ENCODE peak calls at places on chromosomes 1 and 21, in six cellular contexts. Z, U, C, V, J and G are unnamed samples. For H3K9me2, the result is how much of the 10 kb centered on the place peaks cover.

GRCh38 chr1:5267603-5268235 is 613.3 kb downstream of the AJAP1 start:
- DNase-seq in C (no peak), V (no peak), J (no peak), U (no peak), Z (no peak), G (no peak)

GRCh38 chr1:219988387-219988786 is 57.9 kb downstream of the EPRS1 start:
- DNase-seq in U (no peak), Z (no peak), J (no peak), C (no peak), V (peak), G (no peak)

GRCh38 chr1:64343105-64343960 is 126.6 kb upstream of the CACHD1 start:
- DNase-seq in U (peak), J (no peak), C (no peak), Z (peak), V (no peak), G (peak)

GRCh38 chr1:79376106-79376505 is 369.6 kb upstream of the ADGRL4 start:
- DNase-seq in J (no peak), C (no peak), U (peak), V (no peak), Z (no peak), G (no peak)

GRCh38 chr1:228668553-228669400 is 66.5 kb upstream of the RHOU start:
- DNase-seq in C (no peak), U (peak), Z (no peak), J (no peak), V (no peak), G (no peak)

GRCh38 chr21:42460391-42461184 is 35.4 kb downstream of the RSPH1 start:
- DNase-seq in U (no peak), J (peak), C (peak), Z (peak), V (peak), G (no peak)

GRCh38 chr1:43716559-43717281 is 9.4 kb downstream of the ST3GAL3 start:
- DNase-seq in C (no peak), U (no peak), Z (no peak), J (no peak), V (no peak), G (no peak)

GRCh38 chr1:115976062-115976899 is at the start of gene SLC22A15:
- DNase-seq in V (peak), C (peak), U (peak), Z (peak), J (peak), G (no peak)

GRCh38 chr21:44998621-44999427 is 59.0 kb downstream of the SLX9 start:
- DNase-seq in Z (no peak), V (no peak), C (no peak), U (no peak), J (no peak), G (no peak)

GRCh38 chr1:236144446-236145150 is 2.3 kb downstream of the GPR137B start:
- DNase-seq in V (no peak), C (no peak), U (no peak), Z (no peak), J (no peak), G (no peak)

GRCh38 chr1:171126504-171126903 is 35.8 kb downstream of the FMO3 start:
- DNase-seq in U (no peak), V (no peak), Z (no peak), J (no peak), C (no peak), G (no peak)

GRCh38 chr1:221271696-221272095 is 392.5 kb downstream of the HLX start:
- DNase-seq in Z (no peak), J (no peak), C (no peak), V (no peak), U (no peak), G (no peak)
- H3K9me2 ChIP-seq in Z (under half), J (under half), C (under half), V (under half), U (under half), G (under half)

GRCh38 chr1:36579049-36579448 is 96.3 kb upstream of the CSF3R start:
- DNase-seq in V (no peak), U (no peak), Z (no peak), C (no peak), J (no peak), G (no peak)
- H3K9me2 ChIP-seq in V (under half), U (under half), Z (under half), C (under half), J (under half), G (under half)

GRCh38 chr1:67576474-67576873 is 108.5 kb upstream of the GADD45A start:
- DNase-seq in J (no peak), C (no peak), V (no peak), Z (no peak), U (no peak), G (no peak)
- H3K9me2 ChIP-seq in J (under half), C (under half), V (under half), Z (under half), U (under half), G (under half)

GRCh38 chr1:156970017-156970416 is 49.6 kb downstream of the LRRC71 start:
- DNase-seq in Z (no peak), J (peak), U (peak), V (no peak), C (peak), G (no peak)

GRCh38 chr1:156973464-156973863 is 53.0 kb downstream of the LRRC71 start:
- DNase-seq in Z (no peak), C (no peak), V (no peak), J (no peak), U (no peak), G (no peak)

GRCh38 chr1:156969496-156969895 is 49.1 kb downstream of the LRRC71 start:
- DNase-seq in U (no peak), J (no peak), Z (no peak), V (no peak), C (no peak), G (no peak)

GRCh38 chr1:156980551-156980950 is 60.1 kb downstream of the LRRC71 start:
- DNase-seq in U (no peak), V (no peak), J (no peak), Z (no peak), C (no peak), G (no peak)

DNA sequence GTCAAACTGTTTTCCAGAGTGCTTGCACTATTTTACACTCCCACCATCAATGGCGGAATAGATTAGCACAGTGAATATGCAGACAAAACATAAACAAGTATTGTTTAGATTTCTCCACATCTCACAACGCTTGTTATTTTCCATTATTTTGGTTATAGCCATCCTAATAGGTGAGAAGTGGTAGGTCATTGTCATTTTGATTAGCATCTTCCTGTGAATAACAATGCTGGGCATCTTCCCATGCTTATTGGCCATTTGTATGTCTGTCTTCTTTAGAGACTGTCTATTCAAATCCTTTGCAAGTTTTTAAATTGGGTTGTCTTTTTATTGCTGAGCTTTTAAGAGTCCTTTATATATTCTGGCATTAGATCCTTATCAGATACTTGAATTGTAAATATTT is 54.7 kb downstream of the LRRC71 start:
- DNase-seq in C (peak), V (no peak), Z (no peak), J (no peak), U (no peak), G (no peak)
- H3K9me2 ChIP-seq in C (under half), V (under half), Z (under half), J (under half), U (under half), G (under half)

GRCh38 chr1:177302365-177303044 is 131.7 kb downstream of the BRINP2 start:
- DNase-seq in Z (no peak), J (no peak), C (peak), U (peak), V (no peak), G (no peak)
- H3K9me2 ChIP-seq in Z (under half), J (under half), C (under half), U (under half), V (under half), G (under half)

GRCh38 chr1:54464031-54464476 is 57.9 kb upstream of the SSBP3 start:
- DNase-seq in C (no peak), J (no peak), U (no peak), V (no peak), Z (no peak), G (no peak)

GRCh38 chr1:54463259-54464030 is 57.3 kb upstream of the SSBP3 start:
- DNase-seq in C (no peak), U (no peak), Z (no peak), J (no peak), V (no peak), G (no peak)

GRCh38 chr1:54461731-54462596 is 55.8 kb upstream of the SSBP3 start:
- DNase-seq in Z (no peak), U (no peak), V (no peak), J (no peak), C (no peak), G (no peak)

GRCh38 chr1:54460861-54461382 is 54.7 kb upstream of the SSBP3 start:
- DNase-seq in C (no peak), J (no peak), Z (no peak), V (no peak), U (no peak), G (no peak)

GRCh38 chr1:54462597-54463258 is 56.5 kb upstream of the SSBP3 start:
- DNase-seq in J (no peak), V (no peak), U (no peak), C (no peak), Z (no peak), G (no peak)
- H3K9me2 ChIP-seq in J (under half), V (under half), U (under half), C (under half), Z (under half), G (under half)

GRCh38 chr1:84869750-84870149 is 23.3 kb downstream of the LPAR3 start:
- DNase-seq in U (peak), Z (no peak), C (no peak), J (no peak), V (no peak), G (no peak)
- H3K9me2 ChIP-seq in U (under half), Z (under half), C (under half), J (under half), V (under half), G (under half)

GRCh38 chr1:154990276-154990675 is 3.1 kb upstream of the LENEP start:
- DNase-seq in C (no peak), Z (no peak), J (no peak), V (no peak), U (no peak), G (no peak)
- H3K9me2 ChIP-seq in C (under half), Z (under half), J (under half), V (under half), U (under half), G (under half)